ENCODE peak calls at places on chromosomes 11 and 22, in seven cellular contexts. B is stimulated activated CD8-positive, alpha-beta memory T cell treated with anti-CD3 and anti-CD28 coated beads, Interleukin-15, amount 100 ng/mL, for 1 hour; S is amniotic stem cell; Y is activated CD8-positive, alpha-beta memory T cell treated with anti-CD3 and anti-CD28 coated beads for 4 hours; Z is HS-5; V is bronchial epithelial cell; R is IMR-90. M is an unnamed sample.

GRCh38 chr11:67463680-67464410 is 5.2 kb downstream of the TMEM134 start:
- DNase-seq in B (no peak), S (no peak), Y (no peak), Z (no peak), V (peak; percentile 60), R (no peak), M (no peak)

GRCh38 chr11:57303990-57304579 is 20.7 kb downstream of the TNKS1BP1 start:
- DNase-seq in B (no peak), S (no peak), Y (no peak), Z (no peak), V (peak; percentile 94), R (no peak), M (no peak)

GRCh38 chr11:78666675-78667129 is 92.0 kb upstream of the NARS2 start:
- DNase-seq in B (no peak), S (no peak), Y (no peak), Z (peak; percentile 23), V (no peak), R (peak; percentile 84), M (no peak)

GRCh38 chr11:33895752-33896137 is 3.9 kb upstream of the LMO2 start:
- DNase-seq in B (no peak), S (no peak), Y (no peak), Z (no peak), V (peak; percentile 87), R (no peak), M (peak; percentile 14)

GRCh38 chr11:36376888-36377758 is 81.0 kb downstream of the PRR5L start:
- DNase-seq in B (no peak), S (no peak), Y (no peak), Z (no peak), V (no peak), R (peak; percentile 28), M (peak; percentile 66)

GRCh38 chr11:44301856-44302231 is 8.1 kb downstream of the ALX4 start:
- DNase-seq in B (no peak), S (no peak), Y (no peak), Z (no peak), V (peak; percentile 29), R (no peak), M (no peak)

GRCh38 chr22:23074451-23074850 is 4.1 kb downstream of the GNAZ start:
- DNase-seq in B (no peak), S (no peak), Y (no peak), Z (no peak), V (no peak), R (no peak), M (no peak)

GRCh38 chr22:43393132-43393844 is 18.5 kb upstream of the MPPED1 start:
- DNase-seq in B (no peak), S (no peak), Y (no peak), Z (no peak), V (no peak), R (no peak), M (no peak)

GRCh38 chr22:20927940-20928572 is 10.8 kb downstream of the CRKL start:
- DNase-seq in B (no peak), S (no peak), Y (no peak), Z (no peak), V (no peak), R (no peak), M (no peak)

GRCh38 chr22:23533328-23533762 is 46.7 kb downstream of the IGLL1 start:
- DNase-seq in B (no peak), S (no peak), Y (no peak), Z (no peak), V (peak; percentile 5), R (peak; percentile 10), M (no peak)

GRCh38 chr11:16605440-16605970 is 132.9 kb upstream of the C11orf58 start:
- DNase-seq in B (no peak), S (peak; percentile 35), Y (no peak), Z (no peak), V (no peak), R (peak; percentile 44), M (peak; percentile 40)

GRCh38 chr22:22902247-22902962 is 14.8 kb downstream of the IGLL5 start:
- DNase-seq in B (no peak), S (no peak), Y (no peak), Z (no peak), V (no peak), R (no peak), M (no peak)

GRCh38 chr11:65575568-65576231 is at the start of gene EHBP1L1:
- DNase-seq in B (peak; percentile 43), S (no peak), Y (peak; percentile 49), Z (no peak), V (peak; percentile 61), R (peak; percentile 28), M (peak; percentile 31)